ENCODE peak calls at places on chromosomes 1 and 21, in ten cellular contexts. W, O, L, N, P, K, Y, J, A and E are unnamed samples.

GRCh38 chr1:110336300-110337039 is 2.7 kb upstream of the RBM15 start:
- DNase-seq in P (peak; percentile 12), W (no peak), Y (no peak), O (peak; percentile 32), L (peak; percentile 45), J (no peak), K (peak; percentile 29), A (peak; percentile 55), N (peak; percentile 18), E (no peak)

GRCh38 chr21:46109251-46110221 is 11.6 kb downstream of the COL6A2 start:
- DNase-seq in J (no peak), Y (no peak), P (no peak), K (no peak), O (no peak), L (peak; percentile 15), A (no peak), N (no peak), W (no peak), E (no peak)

GRCh38 chr1:58717979-58718378 is 18.1 kb upstream of the MYSM1 start:
- DNase-seq in A (no peak), O (no peak), Y (no peak), J (no peak), K (no peak), L (peak; percentile 22), W (no peak), N (no peak), P (no peak), E (no peak)

GRCh38 chr1:97348599-97349265 is 572.1 kb downstream of the DPYD start:
- DNase-seq in N (no peak), A (no peak), P (no peak), J (no peak), O (no peak), K (no peak), Y (no peak), W (no peak), L (no peak), E (no peak)

GRCh38 chr1:83097715-83098613 is 901.0 kb downstream of the TTLL7 start:
- DNase-seq in N (no peak), A (no peak), Y (no peak), O (no peak), L (no peak), P (no peak), W (no peak), J (no peak), K (no peak), E (no peak)

GRCh38 chr1:229894535-229894934 is 172.5 kb upstream of the GALNT2 start:
- DNase-seq in Y (no peak), W (no peak), L (no peak), P (peak; percentile 18), N (no peak), J (no peak), A (no peak), O (peak; percentile 57), K (peak; percentile 8), E (no peak)

GRCh38 chr1:75908717-75909152 is 23.5 kb downstream of the ASB17 start:
- DNase-seq in K (peak; percentile 76), L (no peak), W (no peak), Y (no peak), N (peak; percentile 58), A (peak; percentile 80), J (no peak), P (peak; percentile 36), O (peak; percentile 35), E (peak; percentile 69)

GRCh38 chr1:167499657-167500056 is 18.7 kb downstream of the CD247 start:
- DNase-seq in A (no peak), W (no peak), P (no peak), J (no peak), N (no peak), O (no peak), Y (no peak), L (no peak), K (no peak), E (no peak)

GRCh38 chr1:45009956-45010854 is 919 bp downstream of the HECTD3 start:
- DNase-seq in Y (peak; percentile 58), K (peak; percentile 31), N (peak; percentile 68), J (no peak), W (no peak), A (no peak), L (peak; percentile 81), P (no peak), O (no peak), E (peak; percentile 27)

GRCh38 chr1:185408675-185409270 is 91.7 kb upstream of the IVNS1ABP start:
- DNase-seq in K (peak; percentile 32), W (no peak), Y (no peak), A (peak; percentile 22), P (no peak), O (peak; percentile 35), L (no peak), N (no peak), J (no peak), E (no peak)

GRCh38 chr21:29221259-29221744 is 77.4 kb upstream of the BACH1 start:
- DNase-seq in J (no peak), N (no peak), Y (no peak), W (no peak), K (peak; percentile 81), L (no peak), O (peak; percentile 99), P (peak; percentile 85), A (no peak), E (no peak)

GRCh38 chr1:235558783-235559182 is 54.5 kb upstream of the B3GALNT2 start:
- DNase-seq in N (no peak), K (no peak), L (no peak), A (no peak), J (no peak), Y (no peak), P (no peak), O (no peak), W (no peak), E (no peak)

GRCh38 chr1:101436100-101436511 is 199.3 kb downstream of the S1PR1 start:
- DNase-seq in N (no peak), L (no peak), O (no peak), A (no peak), Y (no peak), P (no peak), K (no peak), W (no peak), J (no peak), E (no peak)

GRCh38 chr1:44112486-44112885 is 6.1 kb upstream of the KLF17 start:
- DNase-seq in Y (no peak), N (no peak), O (no peak), P (no peak), W (peak; percentile 20), L (no peak), J (no peak), K (peak; percentile 32), A (no peak), E (no peak)

GRCh38 chr1:41434306-41434705 is 50.2 kb downstream of the EDN2 start:
- DNase-seq in J (no peak), L (no peak), Y (no peak), K (no peak), A (no peak), W (no peak), O (no peak), N (no peak), P (no peak), E (no peak)

GRCh38 chr1:247362074-247362597 is 30.5 kb upstream of the ZNF496 start:
- DNase-seq in N (no peak), P (no peak), Y (no peak), K (peak; percentile 38), J (no peak), O (no peak), W (no peak), A (no peak), L (no peak), E (peak; percentile 16)

GRCh38 chr1:214513394-214513793 is 38.0 kb downstream of the PTPN14 start:
- DNase-seq in O (no peak), J (no peak), P (no peak), N (no peak), K (no peak), W (no peak), A (no peak), Y (no peak), L (no peak), E (no peak)

GRCh38 chr1:213852107-213852506 is 135.7 kb upstream of the PROX1 start:
- DNase-seq in P (no peak), W (no peak), A (no peak), L (no peak), N (no peak), O (no peak), K (no peak), J (no peak), Y (no peak), E (no peak)

GRCh38 chr1:33960496-33960895 is 96.6 kb downstream of the HMGB4 start:
- DNase-seq in W (no peak), K (no peak), A (no peak), Y (no peak), L (no peak), N (no peak), J (no peak), P (no peak), O (no peak), E (no peak)

GRCh38 chr1:233721003-233721595 is 107.2 kb downstream of the KCNK1 start:
- DNase-seq in L (no peak), O (no peak), W (no peak), N (peak; percentile 57), J (no peak), P (peak; percentile 39), K (no peak), A (peak; percentile 44), Y (no peak), E (no peak)

GRCh38 chr1:193211539-193211938 is 25.1 kb upstream of the B3GALT2 start:
- DNase-seq in J (no peak), K (peak; percentile 96), O (peak; percentile 92), W (no peak), Y (no peak), N (no peak), P (peak; percentile 10), L (no peak), A (no peak), E (peak; percentile 46)

GRCh38 chr1:23108918-23109533 is 59.6 kb downstream of the LUZP1 start:
- DNase-seq in Y (no peak), L (no peak), P (no peak), W (no peak), N (no peak), A (no peak), O (no peak), K (no peak), J (no peak), E (no peak)

GRCh38 chr1:180151508-180151907 is 3.2 kb upstream of the QSOX1 start:
- DNase-seq in W (no peak), J (no peak), N (peak; percentile 60), A (no peak), O (peak; percentile 96), P (no peak), L (no peak), K (peak; percentile 97), Y (no peak), E (peak; percentile 92)

GRCh38 chr1:67052741-67053534 is 1.0 kb downstream of the SLC35D1 start:
- DNase-seq in A (peak; percentile 68), J (no peak), K (peak; percentile 65), W (peak; percentile 78), P (peak; percentile 16), O (peak; percentile 26), Y (peak; percentile 55), L (peak; percentile 53), N (peak; percentile 28), E (peak; percentile 58)

GRCh38 chr1:246280551-246280950 is 226.5 kb downstream of the SMYD3 start:
- DNase-seq in Y (no peak), W (no peak), K (peak; percentile 36), J (no peak), N (peak; percentile 17), A (peak; percentile 80), P (peak; percentile 27), O (peak; percentile 34), L (no peak), E (peak; percentile 9)

GRCh38 chr1:147611021-147611426 is 59.3 kb downstream of the ACP6 start:
- DNase-seq in K (no peak), P (no peak), L (no peak), A (no peak), O (no peak), N (no peak), Y (no peak), W (no peak), J (no peak), E (no peak)

GRCh38 chr1:95034506-95034905 is 38.2 kb downstream of the ALG14 start:
- DNase-seq in A (no peak), O (no peak), N (no peak), L (no peak), Y (no peak), W (no peak), K (peak; percentile 62), J (no peak), P (no peak), E (no peak)

GRCh38 chr1:156384658-156385057 is 15.6 kb downstream of the RHBG start:
- DNase-seq in N (no peak), K (no peak), P (no peak), O (no peak), W (no peak), Y (no peak), J (no peak), A (no peak), L (no peak), E (no peak)